ENCODE peak calls at places on chromosomes 7 and 10, in nine cellular contexts. D is colonic mucosa, Y is endothelial cell of umbilical vein, L is fibroblast of mammary gland, C is HCT116, A is gastrocnemius medialis, B is right cardiac atrium, P is foreskin fibroblast, M is adipocyte. G is an unnamed sample.

GRCh38 chr7:111107576-111107975 is 16.6 kb downstream of the LRRN3 start:
- DNase-seq in C (no peak), A (no peak), P (peak; percentile 20), B (no peak), D (no peak), L (peak; percentile 65), Y (no peak), M (peak; percentile 67), G (no peak)

GRCh38 chr10:74704629-74705360 is 121.6 kb upstream of the KAT6B start:
- DNase-seq in L (no peak), M (peak; percentile 73), B (no peak), Y (no peak), C (no peak), A (no peak), D (no peak), P (no peak), G (no peak)

GRCh38 chr7:102117743-102118142 is 168.9 kb upstream of the SH2B2 start:
- DNase-seq in Y (no peak), B (no peak), L (peak; percentile 64), C (no peak), P (peak; percentile 47), A (no peak), D (no peak), M (peak; percentile 76), G (no peak)

GRCh38 chr7:29146888-29147609 is 712 bp upstream of the CPVL start:
- DNase-seq in B (no peak), C (peak; percentile 8), L (peak; percentile 6), D (peak; percentile 32), P (peak; percentile 1), A (peak; percentile 47), M (no peak), Y (no peak), G (no peak)

GRCh38 chr7:17297243-17297642 is 1.2 kb upstream of the AHR start:
- DNase-seq in Y (peak; percentile 6), P (no peak), C (no peak), L (no peak), A (no peak), B (no peak), D (no peak), M (peak; percentile 9), G (no peak)

GRCh38 chr10:119724630-119725549 is 960 bp upstream of the INPP5F start:
- DNase-seq in D (no peak), M (no peak), L (no peak), P (peak; percentile 35), A (no peak), Y (peak; percentile 46), B (no peak), C (no peak), G (no peak)

GRCh38 chr10:132970641-132971438 is 28.5 kb upstream of the CFAP46 start:
- DNase-seq in D (no peak), P (no peak), Y (no peak), C (no peak), M (no peak), A (no peak), L (no peak), B (no peak), G (no peak)

GRCh38 chr10:29616542-29616941 is 18.2 kb downstream of the SVIL start:
- DNase-seq in D (peak; percentile 60), M (no peak), A (no peak), Y (no peak), L (no peak), P (no peak), C (no peak), B (no peak), G (no peak)

GRCh38 chr7:119175916-119176627 is 951.6 kb downstream of the ANKRD7 start:
- DNase-seq in L (peak; percentile 74), Y (peak; percentile 34), M (peak; percentile 71), B (no peak), D (peak; percentile 51), C (peak; percentile 83), A (no peak), P (no peak), G (no peak)

GRCh38 chr7:28832669-28833068 is 125.5 kb downstream of the TRIL start:
- DNase-seq in A (no peak), P (no peak), L (no peak), M (no peak), Y (no peak), C (no peak), B (no peak), D (no peak), G (no peak)

GRCh38 chr10:70233939-70234300 is 691 bp upstream of the PPA1 start:
- DNase-seq in Y (no peak), D (no peak), B (no peak), L (no peak), C (no peak), A (no peak), M (no peak), P (no peak), G (no peak)
- H3K4me3 ChIP-seq in Y (peak overlapping the region; percentile 49), D (peak overlapping the region; percentile 64), B (peak overlapping the region; percentile 44), L (peak overlapping the region; percentile 74), C (peak overlapping the region; percentile 50), A (peak overlapping the region; percentile 86), M (peak overlapping the region; percentile 95), P (peak overlapping the region; percentile 44), G (peak overlapping the region; percentile 94)

GRCh38 chr10:31381766-31382316 is 62.8 kb downstream of the ZEB1 start:
- DNase-seq in L (peak; percentile 69), M (peak; percentile 42), P (no peak), A (no peak), Y (no peak), C (no peak), D (no peak), B (no peak), G (no peak)

GRCh38 chr10:31381171-31381570 is 62.2 kb downstream of the ZEB1 start:
- DNase-seq in Y (no peak), M (peak; percentile 58), C (no peak), B (no peak), P (no peak), L (no peak), A (no peak), D (no peak), G (no peak)

GRCh38 chr10:31384589-31384949 is 65.6 kb downstream of the ZEB1 start:
- DNase-seq in C (no peak), M (no peak), L (peak; percentile 40), P (no peak), A (no peak), Y (peak; percentile 60), D (no peak), B (no peak), G (no peak)

GRCh38 chr10:31383810-31384588 is 65.0 kb downstream of the ZEB1 start:
- DNase-seq in P (no peak), A (no peak), L (no peak), M (no peak), D (no peak), C (no peak), Y (no peak), B (no peak), G (no peak)
- H3K4me3 ChIP-seq in P (no peak overlapping the region), A (no peak overlapping the region), L (no peak overlapping the region), M (no peak overlapping the region), D (no peak overlapping the region), C (no peak overlapping the region), Y (no peak overlapping the region), B (no peak overlapping the region), G (no peak overlapping the region)

GRCh38 chr7:112448891-112449290 is 1.4 kb upstream of the IFRD1 start:
- DNase-seq in B (no peak), M (no peak), C (no peak), D (peak; percentile 19), P (no peak), A (no peak), Y (no peak), L (no peak), G (no peak)

GRCh38 chr7:112450807-112451661 is 774 bp downstream of the IFRD1 start:
- DNase-seq in D (peak; percentile 96), M (peak; percentile 98), C (peak; percentile 90), Y (peak; percentile 98), L (peak; percentile 97), P (peak; percentile 95), B (peak; percentile 97), A (peak; percentile 95), G (peak; percentile 85)

GRCh38 chr7:112448376-112448775 is 1.9 kb upstream of the IFRD1 start:
- DNase-seq in L (no peak), M (no peak), A (no peak), P (no peak), D (no peak), B (no peak), Y (no peak), C (no peak), G (no peak)

GRCh38 chr7:112449902-112450806 is at the start of gene IFRD1:
- DNase-seq in Y (peak; percentile 98), L (peak; percentile 98), B (peak; percentile 100), D (peak; percentile 99), P (peak; percentile 98), M (peak; percentile 99), A (peak; percentile 99), C (peak; percentile 95), G (peak; percentile 98)

DNA sequence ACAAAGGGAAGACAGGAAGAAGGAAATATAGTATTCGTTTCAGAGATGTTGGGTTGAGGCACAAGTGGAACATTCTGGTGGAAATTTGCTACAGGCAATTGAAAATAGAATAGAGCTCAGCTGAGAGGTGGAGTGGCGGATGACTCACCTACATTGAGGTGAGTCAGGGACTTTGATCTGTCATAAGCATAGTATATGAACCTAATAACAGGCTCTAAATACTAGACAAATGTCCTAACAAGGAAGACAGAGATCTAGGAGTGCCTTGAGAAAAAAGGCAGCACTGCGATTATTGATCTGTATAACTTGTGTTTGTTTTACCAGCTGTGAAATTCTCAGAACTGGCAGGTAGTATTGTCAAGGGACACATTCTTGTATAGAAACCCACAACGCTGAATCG is 907 bp upstream of the IFRD1 start:
- DNase-seq in M (peak; percentile 45), Y (peak; percentile 36), A (peak; percentile 54), D (peak; percentile 62), C (peak; percentile 59), P (peak; percentile 24), L (peak; percentile 49), B (no peak), G (no peak)
- H3K4me3 ChIP-seq in M (peak overlapping the region; percentile 100), Y (peak overlapping the region; percentile 87), A (peak overlapping the region; percentile 87), D (peak overlapping the region; percentile 66), C (peak overlapping the region; percentile 94), P (peak overlapping the region; percentile 94), L (peak overlapping the region; percentile 98), B (peak overlapping the region; percentile 42), G (peak overlapping the region; percentile 96)

GRCh38 chr10:78062296-78062695 is 28.6 kb downstream of the RPS24 start:
- DNase-seq in Y (no peak), D (no peak), M (no peak), L (no peak), A (no peak), P (no peak), C (no peak), B (no peak), G (no peak)
- H3K4me3 ChIP-seq in Y (no peak overlapping the region), D (no peak overlapping the region), M (no peak overlapping the region), L (no peak overlapping the region), A (no peak overlapping the region), P (no peak overlapping the region), C (no peak overlapping the region), B (no peak overlapping the region), G (no peak overlapping the region)

DNA sequence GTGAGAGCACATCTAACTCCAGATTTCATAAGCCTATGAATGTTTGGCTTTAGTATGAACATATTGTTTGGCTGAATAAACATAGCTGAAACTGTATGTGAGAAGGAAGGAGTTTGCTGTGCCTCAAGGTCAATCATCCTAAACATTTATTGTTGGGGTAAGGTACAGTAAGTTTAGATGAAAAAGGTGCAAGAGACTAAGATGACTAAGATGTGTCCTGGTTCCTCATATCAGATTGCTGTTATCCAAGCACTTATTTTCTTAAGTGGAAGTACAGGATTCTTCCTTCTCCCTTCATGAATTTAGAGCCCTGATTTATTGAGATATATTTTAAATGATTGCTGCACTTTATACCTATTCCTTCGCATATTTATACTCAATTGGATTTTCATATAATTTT is 12.2 kb downstream of the MDFIC start:
- DNase-seq in D (no peak), B (no peak), C (no peak), M (no peak), L (no peak), A (no peak), Y (no peak), P (no peak), G (no peak)
- H3K4me3 ChIP-seq in D (no peak overlapping the region), B (no peak overlapping the region), C (no peak overlapping the region), M (peak overlapping the region; percentile 33), L (no peak overlapping the region), A (no peak overlapping the region), Y (no peak overlapping the region), P (no peak overlapping the region), G (no peak overlapping the region)